ENCODE peak calls at places on chromosomes 3 and 15, in five cellular contexts. J is ascending aorta, H is fibroblast of lung, A is upper lobe of left lung, F is psoas muscle. D is an unnamed sample.

GRCh38 chr15:84034831-84035753 is 200.5 kb upstream of the GOLGA6L4 start:
- DNase-seq in J (no peak), H (peak; percentile 71), A (no peak), F (no peak), D (no peak)

GRCh38 chr3:153221748-153222162 is 59.7 kb downstream of the RAP2B start:
- DNase-seq in J (peak; percentile 86), H (peak; percentile 80), A (no peak), F (peak; percentile 40), D (peak; percentile 86)

GRCh38 chr3:126480251-126480650 is 4.6 kb upstream of the ZXDC start:
- DNase-seq in J (no peak), H (no peak), A (no peak), F (no peak), D (no peak)

GRCh38 chr3:64617610-64618009 is 70.2 kb downstream of the ADAMTS9 start:
- DNase-seq in J (no peak), H (no peak), A (no peak), F (no peak), D (no peak)

GRCh38 chr3:117400303-117400702 is 690.7 kb downstream of the TUSC7 start:
- DNase-seq in J (no peak), H (no peak), A (no peak), F (no peak), D (no peak)

GRCh38 chr3:127706312-127706711 is 33.6 kb downstream of the ABTB1 start:
- DNase-seq in J (peak; percentile 62), H (no peak), A (no peak), F (no peak), D (no peak)

GRCh38 chr15:70258369-70259029 is 160.8 kb upstream of the TLE3 start:
- DNase-seq in J (no peak), H (no peak), A (peak; percentile 74), F (no peak), D (no peak)

GRCh38 chr15:30670056-30670455 is 44.1 kb downstream of the ARHGAP11B start:
- DNase-seq in J (no peak), H (no peak), A (no peak), F (no peak), D (no peak)

GRCh38 chr3:42042747-42043115 is 48.4 kb upstream of the TRAK1 start:
- DNase-seq in J (no peak), H (peak; percentile 32), A (no peak), F (no peak), D (no peak)

GRCh38 chr15:40069178-40070165 is 30.5 kb upstream of the SRP14 start:
- DNase-seq in J (peak; percentile 97), H (peak; percentile 69), A (peak; percentile 95), F (peak; percentile 93), D (peak; percentile 82)

GRCh38 chr3:70342149-70342548 is 29.7 kb upstream of the MDFIC2 start:
- DNase-seq in J (no peak), H (no peak), A (no peak), F (no peak), D (no peak)

GRCh38 chr3:10081871-10082270 is 26.2 kb downstream of the FANCD2OS start:
- DNase-seq in J (no peak), H (no peak), A (no peak), F (no peak), D (no peak)

GRCh38 chr3:140292684-140293083 is 357.7 kb downstream of the CLSTN2 start:
- DNase-seq in J (no peak), H (no peak), A (no peak), F (peak; percentile 78), D (peak; percentile 83)
- H3K4me1 ChIP-seq in J (no peaks in the 10 kb centered on the region), H (no peaks in the 10 kb centered on the region), A (no peaks in the 10 kb centered on the region), F (no peaks in the 10 kb centered on the region), D (no peaks in the 10 kb centered on the region)

GRCh38 chr15:45118131-45118588 is 4.0 kb downstream of the DUOXA2 start:
- DNase-seq in J (peak; percentile 92), H (peak; percentile 89), A (no peak), F (peak; percentile 81), D (peak; percentile 87)
- H3K4me3 ChIP-seq in J (peak overlapping the region; percentile 41), H (no peak overlapping the region), A (peak overlapping the region; percentile 37), F (peak overlapping the region; percentile 32), D (peak overlapping the region; percentile 16)

GRCh38 chr15:72535911-72536310 is 61.8 kb downstream of the ARIH1 start:
- DNase-seq in J (no peak), H (no peak), A (no peak), F (no peak), D (no peak)

GRCh38 chr15:72538931-72539330 is 64.8 kb downstream of the ARIH1 start:
- DNase-seq in J (no peak), H (no peak), A (no peak), F (no peak), D (no peak)

GRCh38 chr15:72536506-72536905 is 62.4 kb downstream of the ARIH1 start:
- DNase-seq in J (no peak), H (no peak), A (no peak), F (no peak), D (no peak)

GRCh38 chr15:72534522-72534921 is 60.4 kb downstream of the ARIH1 start:
- DNase-seq in J (no peak), H (no peak), A (no peak), F (no peak), D (no peak)

GRCh38 chr15:72532991-72533601 is 59.0 kb downstream of the ARIH1 start:
- DNase-seq in J (no peak), H (no peak), A (no peak), F (no peak), D (no peak)
- TF ChIP-seq CTCF in J (no peak), H (peak; percentile 4), A (no peak), F (peak; percentile 34), D (peak; percentile 51)

GRCh38 chr3:174268061-174268460 is 591.1 kb upstream of the NAALADL2 start:
- DNase-seq in J (no peak), H (no peak), A (no peak), F (no peak), D (no peak)
- H3K4me1 ChIP-seq in J (no peaks in the 10 kb centered on the region), H (no peaks in the 10 kb centered on the region), A (no peaks in the 10 kb centered on the region), F (no peaks in the 10 kb centered on the region), D (no peaks in the 10 kb centered on the region)

DNA sequence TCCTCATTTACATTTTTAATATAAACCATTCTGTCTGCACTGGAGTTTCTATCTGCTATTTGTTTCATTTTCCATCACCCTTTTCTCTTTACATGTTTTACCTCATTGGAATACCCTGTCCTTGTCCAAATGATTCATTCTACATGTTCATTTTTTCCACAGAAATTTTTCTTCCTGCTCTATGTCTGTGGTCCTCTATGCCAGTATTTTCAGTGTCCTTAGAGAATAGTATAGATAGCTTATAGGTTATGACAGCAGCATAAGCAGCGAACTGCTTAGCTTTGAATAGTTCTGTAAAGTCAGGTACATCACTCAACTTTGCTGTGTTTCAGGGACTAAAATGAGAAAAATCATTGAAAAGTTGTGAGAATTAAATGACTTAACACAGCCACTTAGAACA is 742.3 kb upstream of the CBLB start:
- DNase-seq in J (no peak), H (no peak), A (no peak), F (no peak), D (no peak)
- H3K4me3 ChIP-seq in J (no peak overlapping the region), H (no peak overlapping the region), A (no peak overlapping the region), F (no peak overlapping the region), D (no peak overlapping the region)

GRCh38 chr3:61182648-61183047 is 68.6 kb downstream of the FHIT start:
- DNase-seq in J (no peak), H (no peak), A (no peak), F (no peak), D (no peak)

GRCh38 chr3:61181874-61182273 is 69.4 kb downstream of the FHIT start:
- DNase-seq in J (no peak), H (peak; percentile 81), A (no peak), F (no peak), D (no peak)

GRCh38 chr3:61173685-61174084 is 77.6 kb downstream of the FHIT start:
- DNase-seq in J (no peak), H (no peak), A (no peak), F (no peak), D (no peak)

GRCh38 chr3:61177450-61177849 is 73.8 kb downstream of the FHIT start:
- DNase-seq in J (no peak), H (no peak), A (no peak), F (no peak), D (no peak)

GRCh38 chr3:61178167-61178566 is 73.1 kb downstream of the FHIT start:
- DNase-seq in J (no peak), H (no peak), A (no peak), F (no peak), D (no peak)
- TF ChIP-seq CTCF in J (no peak), H (no peak), A (no peak), F (no peak), D (no peak)

DNA sequence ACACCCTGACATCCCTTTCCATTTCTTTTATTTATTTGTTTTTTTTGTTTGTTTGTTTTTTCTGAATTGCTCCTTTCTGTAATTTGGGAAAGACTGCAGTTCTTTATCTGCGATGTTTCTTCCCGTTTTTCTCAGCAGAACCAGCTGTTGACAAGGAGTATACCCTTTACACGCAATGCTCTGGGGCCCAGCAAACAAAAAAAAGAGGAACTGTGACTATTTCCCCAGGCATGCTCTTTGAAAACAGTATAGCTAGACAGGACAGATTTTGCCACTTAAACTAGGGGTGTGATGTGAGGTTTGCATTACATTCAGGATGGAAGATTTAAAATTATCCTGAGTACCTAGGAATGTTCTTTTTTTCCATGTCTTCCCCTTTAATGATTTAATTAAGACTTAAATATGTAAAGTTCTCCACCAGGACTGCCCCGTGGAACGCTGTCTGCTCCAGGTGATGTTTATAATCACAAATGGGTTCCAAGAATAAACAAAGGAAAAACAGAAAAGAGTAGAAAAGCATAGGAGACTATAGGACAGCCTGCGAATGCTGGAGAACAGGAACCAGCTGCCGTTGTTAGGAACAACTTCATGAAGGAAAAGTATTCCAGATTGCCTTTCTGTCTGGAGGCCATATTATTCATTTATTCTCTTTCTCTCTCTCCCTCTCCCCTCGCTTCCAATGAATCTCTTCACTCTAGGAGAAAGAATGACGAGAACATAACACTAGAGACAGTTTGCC is 43.3 kb downstream of the TGFBR2 start:
- DNase-seq in J (no peak), H (peak; percentile 78), A (no peak), F (no peak), D (no peak)
- H3K4me1 ChIP-seq in J (peaks cover 6% of the 10 kb centered on the region), H (peaks cover 8% of the 10 kb centered on the region), A (peaks cover 66% of the 10 kb centered on the region), F (peaks cover 1% of the 10 kb centered on the region), D (peaks cover 58% of the 10 kb centered on the region)

GRCh38 chr3:179651687-179652466 is 963 bp upstream of the USP13 start:
- DNase-seq in J (no peak), H (no peak), A (no peak), F (no peak), D (no peak)

GRCh38 chr3:179655236-179655635 is 2.4 kb downstream of the USP13 start:
- DNase-seq in J (no peak), H (no peak), A (no peak), F (no peak), D (no peak)

GRCh38 chr3:179653777-179654117 is 907 bp downstream of the USP13 start:
- DNase-seq in J (no peak), H (no peak), A (no peak), F (no peak), D (no peak)

GRCh38 chr3:179652467-179653105 is at the start of gene USP13:
- DNase-seq in J (peak; percentile 76), H (peak; percentile 84), A (peak; percentile 93), F (peak; percentile 69), D (peak; percentile 67)

DNA sequence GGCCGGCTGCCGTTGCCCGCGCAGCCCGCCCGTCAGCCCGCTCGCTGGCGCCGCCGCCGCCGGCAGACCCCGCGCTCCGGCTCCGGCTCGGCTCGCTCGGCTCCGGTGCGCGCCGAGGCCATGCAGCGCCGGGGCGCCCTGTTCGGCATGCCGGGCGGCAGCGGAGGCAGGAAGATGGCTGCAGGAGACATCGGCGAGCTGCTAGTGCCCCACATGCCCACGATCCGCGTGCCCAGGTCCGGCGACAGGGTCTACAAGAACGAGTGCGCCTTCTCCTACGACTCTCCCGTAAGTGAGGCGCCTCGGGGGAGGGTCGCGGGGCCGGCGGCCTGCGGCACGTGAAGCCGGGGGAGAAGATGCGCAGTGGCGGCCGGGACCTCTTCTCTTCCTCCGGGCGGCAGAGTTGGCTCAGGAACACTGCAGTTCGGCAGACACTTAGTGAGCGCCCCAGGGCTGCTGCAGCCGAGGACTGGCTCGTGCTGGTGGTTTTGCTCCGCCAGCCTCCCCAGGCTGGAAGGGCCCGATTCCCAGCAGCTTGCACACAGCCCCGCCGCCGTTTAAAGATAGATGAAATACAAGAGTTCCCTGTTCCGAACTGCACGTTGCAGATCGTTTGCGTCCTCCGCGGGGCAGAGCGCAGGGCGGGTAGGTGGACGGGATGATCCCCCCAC is 401 bp downstream of the USP13 start:
- DNase-seq in J (peak; percentile 82), H (peak; percentile 83), A (peak; percentile 93), F (peak; percentile 78), D (peak; percentile 79)
- H3K4me3 ChIP-seq in J (peak overlapping the region; percentile 90), H (peak overlapping the region; percentile 92), A (peak overlapping the region; percentile 63), F (peak overlapping the region; percentile 91), D (peak overlapping the region; percentile 79)